ENCODE peak calls at places on chromosomes 3 and 15, in ten cellular contexts. A, V, M, B, Z, P, T, H, I and U are unnamed samples.

GRCh38 chr3:52005571-52005986 is 9.9 kb upstream of the RPL29 start:
- DNase-seq in Z (no peak), V (peak; percentile 76), H (no peak), P (peak; percentile 42), T (no peak), A (no peak), M (no peak), I (no peak), B (no peak), U (peak; percentile 34)

GRCh38 chr3:126990024-126990700 is 7.2 kb downstream of the PLXNA1 start:
- DNase-seq in V (no peak), Z (no peak), H (no peak), P (no peak), M (no peak), A (no peak), T (no peak), B (no peak), I (no peak), U (no peak)

GRCh38 chr15:86526938-86527735 is 447.5 kb downstream of the AGBL1 start:
- DNase-seq in A (no peak), T (no peak), V (no peak), M (no peak), P (no peak), H (no peak), B (no peak), I (no peak), Z (no peak), U (no peak)

GRCh38 chr15:48388017-48388936 is 57.0 kb downstream of the DUT start:
- DNase-seq in P (no peak), H (no peak), B (no peak), M (no peak), A (no peak), V (no peak), I (no peak), T (no peak), Z (no peak), U (no peak)

GRCh38 chr3:109927161-109927560 is 589.8 kb upstream of the DPPA4 start:
- DNase-seq in P (peak; percentile 83), Z (no peak), A (peak; percentile 94), T (no peak), I (peak; percentile 98), H (peak; percentile 98), V (peak; percentile 80), B (no peak), M (no peak), U (no peak)

GRCh38 chr3:77296527-77296926 is 256.6 kb downstream of the ROBO2 start:
- DNase-seq in T (no peak), V (peak; percentile 51), B (no peak), A (no peak), M (no peak), I (no peak), Z (no peak), H (no peak), P (no peak), U (no peak)

GRCh38 chr3:42518800-42519567 is 16.5 kb downstream of the VIPR1 start:
- DNase-seq in A (no peak), Z (no peak), P (no peak), M (peak; percentile 39), I (no peak), H (no peak), T (peak; percentile 34), V (peak; percentile 65), B (no peak), U (peak; percentile 26)

GRCh38 chr3:176755552-176755951 is 441.7 kb downstream of the TBL1XR1 start:
- DNase-seq in Z (no peak), V (no peak), B (no peak), I (no peak), H (no peak), T (no peak), A (no peak), P (no peak), M (no peak), U (no peak)

GRCh38 chr3:164250923-164251322 is 827.4 kb downstream of the SI start:
- DNase-seq in I (no peak), A (no peak), V (no peak), H (no peak), Z (no peak), M (no peak), B (no peak), T (no peak), P (no peak), U (no peak)

GRCh38 chr15:29268706-29269484 is 727 bp downstream of the NSMCE3 start:
- DNase-seq in V (peak; percentile 66), I (no peak), H (no peak), A (peak; percentile 37), M (peak; percentile 9), Z (peak; percentile 66), T (peak; percentile 21), P (no peak), B (peak; percentile 59), U (peak; percentile 30)

GRCh38 chr3:32022947-32023346 is 41.4 kb downstream of the ZNF860 start:
- DNase-seq in V (no peak), M (no peak), B (no peak), T (no peak), P (no peak), A (no peak), I (no peak), H (no peak), Z (no peak), U (no peak)

GRCh38 chr3:158110658-158111018 is 749 bp downstream of the RSRC1 start:
- DNase-seq in V (no peak), Z (no peak), A (no peak), I (no peak), H (no peak), T (no peak), P (no peak), M (no peak), B (no peak), U (no peak)

GRCh38 chr3:78496458-78496857 is 1271.3 kb downstream of the ROBO1 start:
- DNase-seq in H (no peak), T (no peak), B (no peak), A (no peak), M (no peak), P (no peak), Z (no peak), V (no peak), I (no peak), U (no peak)

GRCh38 chr3:188272481-188273372 is 118.8 kb downstream of the LPP start:
- DNase-seq in I (peak; percentile 59), P (peak; percentile 70), T (no peak), A (peak; percentile 84), Z (no peak), V (no peak), H (no peak), M (no peak), B (no peak), U (no peak)

DNA sequence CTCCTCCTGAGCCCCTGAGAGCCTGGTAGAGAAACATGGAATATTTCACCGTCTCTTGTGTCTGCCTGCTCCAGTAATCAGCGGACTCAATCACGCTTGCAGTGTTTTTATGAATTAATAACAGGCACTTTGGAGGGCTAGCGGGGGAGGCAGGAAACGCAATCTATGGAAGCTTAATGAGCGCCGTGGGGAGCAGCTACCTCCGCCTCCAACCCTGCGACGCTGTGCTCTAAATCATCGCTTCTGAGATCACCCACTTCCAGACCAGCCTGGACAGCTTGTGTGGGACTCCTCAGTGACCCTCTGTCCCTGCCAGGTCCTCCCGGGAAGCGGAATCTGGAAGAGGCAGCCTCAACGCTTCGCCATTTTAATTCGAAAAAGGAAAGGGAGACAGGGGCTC is 221.2 kb downstream of the TLE3 start:
- DNase-seq in Z (no peak), V (no peak), P (no peak), M (no peak), B (no peak), A (no peak), H (no peak), T (no peak), I (no peak), U (no peak)
- H3K27ac ChIP-seq in Z (no peak overlapping the region), V (no peak overlapping the region), P (no peak overlapping the region), M (no peak overlapping the region), B (no peak overlapping the region), A (no peak overlapping the region), H (no peak overlapping the region), T (no peak overlapping the region), I (no peak overlapping the region), U (no peak overlapping the region)

GRCh38 chr15:45111390-45112142 is 2.4 kb downstream of the DUOX2 start:
- DNase-seq in V (no peak), H (no peak), P (no peak), T (no peak), A (no peak), B (no peak), Z (no peak), M (no peak), I (no peak), U (no peak)
- H3K27me3 ChIP-seq in V (peaks cover 63% of the 10 kb centered on the region), H (no peaks in the 10 kb centered on the region), P (peaks cover 83% of the 10 kb centered on the region), T (peaks cover 29% of the 10 kb centered on the region), A (peaks cover 67% of the 10 kb centered on the region), B (peaks cover 74% of the 10 kb centered on the region), Z (peaks cover 13% of the 10 kb centered on the region), M (peaks cover 24% of the 10 kb centered on the region), I (peaks cover 3% of the 10 kb centered on the region), U (no peaks in the 10 kb centered on the region)

GRCh38 chr3:72041531-72041930 is 256.6 kb upstream of the PROK2 start:
- DNase-seq in P (no peak), V (no peak), I (no peak), H (no peak), B (no peak), Z (no peak), T (no peak), A (peak; percentile 38), M (no peak), U (no peak)
- H3K27ac ChIP-seq in P (peak overlapping the region; percentile 21), V (no peak overlapping the region), I (no peak overlapping the region), H (no peak overlapping the region), B (no peak overlapping the region), Z (no peak overlapping the region), T (no peak overlapping the region), A (no peak overlapping the region), M (no peak overlapping the region), U (no peak overlapping the region)

GRCh38 chr3:13871791-13872190 is 8.1 kb downstream of the WNT7A start:
- DNase-seq in B (no peak), I (no peak), P (no peak), T (no peak), M (no peak), H (no peak), V (no peak), A (no peak), Z (no peak), U (no peak)
- H3K27me3 ChIP-seq in B (peaks cover 17% of the 10 kb centered on the region), I (no peaks in the 10 kb centered on the region), P (peaks cover 4% of the 10 kb centered on the region), T (no peaks in the 10 kb centered on the region), M (peaks cover 1% of the 10 kb centered on the region), H (peaks cover 13% of the 10 kb centered on the region), V (peaks cover 10% of the 10 kb centered on the region), A (no peaks in the 10 kb centered on the region), Z (no peaks in the 10 kb centered on the region), U (peaks cover 6% of the 10 kb centered on the region)

DNA sequence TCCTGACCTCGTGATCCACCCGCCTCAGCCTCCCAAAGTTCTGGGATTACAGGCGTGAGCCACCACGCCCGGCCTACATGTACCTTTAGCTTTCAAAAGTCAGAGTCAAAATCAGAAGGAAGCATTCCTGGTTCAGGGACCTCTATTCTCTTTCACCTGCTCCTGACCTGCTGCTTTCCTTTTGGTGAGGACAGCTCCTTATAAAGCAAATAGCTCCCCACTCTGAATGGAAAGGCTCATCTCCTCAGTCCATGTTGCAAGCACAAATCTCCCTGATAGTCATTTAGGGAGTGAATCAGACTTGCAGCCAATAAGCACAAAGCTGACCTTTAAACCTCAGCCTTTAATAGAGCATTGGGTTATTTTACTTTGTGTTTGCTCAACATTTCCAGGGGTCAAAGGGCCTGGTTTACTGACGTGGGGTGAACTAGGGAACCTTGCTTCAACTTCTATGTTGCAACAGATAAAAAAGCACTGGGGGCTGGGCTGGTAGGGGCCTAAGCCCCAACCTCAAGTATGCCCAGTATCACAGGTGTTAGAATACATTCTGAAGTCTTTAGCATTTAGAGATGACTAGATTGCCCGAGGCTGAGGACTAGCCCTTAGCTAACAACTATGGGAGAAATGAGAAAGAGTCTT is 43.1 kb downstream of the THRB start:
- DNase-seq in V (no peak), P (no peak), H (no peak), A (peak; percentile 32), Z (no peak), B (no peak), M (no peak), I (peak; percentile 91), T (no peak), U (no peak)
- H3K27ac ChIP-seq in V (no peak overlapping the region), P (no peak overlapping the region), H (no peak overlapping the region), A (no peak overlapping the region), Z (no peak overlapping the region), B (no peak overlapping the region), M (no peak overlapping the region), I (peak overlapping the region; percentile 80), T (no peak overlapping the region), U (no peak overlapping the region)